ENCODE peak calls at places on chromosomes 12 and 14, in ten cellular contexts. One of them, this sample, is unnamed.

GRCh38 chr12:11723993-11724392 is 74.5 kb downstream of the ETV6 start:
- DNase-seq in omental fat pad: no peak
- DNase-seq in AG10803: no peak
- DNase-seq in HTR-8/SVneo: no peak
- DNase-seq in HT1080: no peak
- DNase-seq in right cardiac atrium: no peak
- DNase-seq in WTC11: no peak
- DNase-seq in nucleus accumbens: no peak
- DNase-seq in osteocyte: no peak
- DNase-seq in stimulated activated effector memory CD8-positive, alpha-beta T cell treated with anti-CD3 and anti-CD28 coated beads, Interleukin-12 subunit alpha, Interleukin-12 subunit beta, amount 100 ng/mL, for 72 hours: no peak
- DNase-seq in this sample: peak

GRCh38 chr14:104509673-104510072 is 69.9 kb upstream of the C14orf180 start:
- DNase-seq in HTR-8/SVneo: no peak
- DNase-seq in omental fat pad: no peak
- DNase-seq in WTC11: no peak
- DNase-seq in nucleus accumbens: no peak
- DNase-seq in osteocyte: peak
- DNase-seq in HT1080: no peak
- DNase-seq in AG10803: no peak
- DNase-seq in stimulated activated effector memory CD8-positive, alpha-beta T cell treated with anti-CD3 and anti-CD28 coated beads, Interleukin-12 subunit alpha, Interleukin-12 subunit beta, amount 100 ng/mL, for 72 hours: no peak
- DNase-seq in right cardiac atrium: no peak
- DNase-seq in this sample: no peak

GRCh38 chr14:65332141-65332871 is 80.2 kb upstream of the FUT8 start:
- DNase-seq in HT1080: peak
- DNase-seq in AG10803: peak
- DNase-seq in nucleus accumbens: no peak
- DNase-seq in right cardiac atrium: no peak
- DNase-seq in WTC11: no peak
- DNase-seq in stimulated activated effector memory CD8-positive, alpha-beta T cell treated with anti-CD3 and anti-CD28 coated beads, Interleukin-12 subunit alpha, Interleukin-12 subunit beta, amount 100 ng/mL, for 72 hours: no peak
- DNase-seq in omental fat pad: no peak
- DNase-seq in HTR-8/SVneo: no peak
- DNase-seq in osteocyte: no peak
- DNase-seq in this sample: no peak

GRCh38 chr12:124568431-124569374 is 1.3 kb upstream of the NCOR2 start:
- DNase-seq in nucleus accumbens: peak
- DNase-seq in WTC11: peak
- DNase-seq in HT1080: peak
- DNase-seq in AG10803: peak
- DNase-seq in omental fat pad: no peak
- DNase-seq in stimulated activated effector memory CD8-positive, alpha-beta T cell treated with anti-CD3 and anti-CD28 coated beads, Interleukin-12 subunit alpha, Interleukin-12 subunit beta, amount 100 ng/mL, for 72 hours: no peak
- DNase-seq in HTR-8/SVneo: no peak
- DNase-seq in right cardiac atrium: peak
- DNase-seq in osteocyte: peak
- DNase-seq in this sample: peak

GRCh38 chr12:109741970-109742372 is 28.3 kb downstream of the FAM222A start:
- DNase-seq in osteocyte: no peak
- DNase-seq in stimulated activated effector memory CD8-positive, alpha-beta T cell treated with anti-CD3 and anti-CD28 coated beads, Interleukin-12 subunit alpha, Interleukin-12 subunit beta, amount 100 ng/mL, for 72 hours: no peak
- DNase-seq in HTR-8/SVneo: no peak
- DNase-seq in nucleus accumbens: no peak
- DNase-seq in HT1080: no peak
- DNase-seq in AG10803: no peak
- DNase-seq in WTC11: peak
- DNase-seq in omental fat pad: no peak
- DNase-seq in right cardiac atrium: peak
- DNase-seq in this sample: no peak

GRCh38 chr12:23204933-23205778 is 580.2 kb downstream of the ETNK1 start:
- DNase-seq in nucleus accumbens: no peak
- DNase-seq in osteocyte: no peak
- DNase-seq in omental fat pad: no peak
- DNase-seq in WTC11: no peak
- DNase-seq in stimulated activated effector memory CD8-positive, alpha-beta T cell treated with anti-CD3 and anti-CD28 coated beads, Interleukin-12 subunit alpha, Interleukin-12 subunit beta, amount 100 ng/mL, for 72 hours: no peak
- DNase-seq in HT1080: peak
- DNase-seq in HTR-8/SVneo: peak
- DNase-seq in right cardiac atrium: no peak
- DNase-seq in AG10803: peak
- DNase-seq in this sample: peak

GRCh38 chr12:15423629-15424028 is 101.3 kb downstream of the PTPRO start:
- DNase-seq in omental fat pad: no peak
- DNase-seq in right cardiac atrium: no peak
- DNase-seq in WTC11: no peak
- DNase-seq in nucleus accumbens: no peak
- DNase-seq in stimulated activated effector memory CD8-positive, alpha-beta T cell treated with anti-CD3 and anti-CD28 coated beads, Interleukin-12 subunit alpha, Interleukin-12 subunit beta, amount 100 ng/mL, for 72 hours: no peak
- DNase-seq in AG10803: peak
- DNase-seq in HT1080: peak
- DNase-seq in osteocyte: no peak
- DNase-seq in HTR-8/SVneo: no peak
- DNase-seq in this sample: peak

GRCh38 chr12:31326689-31327659 is 1.0 kb upstream of the SINHCAF start:
- DNase-seq in stimulated activated effector memory CD8-positive, alpha-beta T cell treated with anti-CD3 and anti-CD28 coated beads, Interleukin-12 subunit alpha, Interleukin-12 subunit beta, amount 100 ng/mL, for 72 hours: no peak
- DNase-seq in omental fat pad: no peak
- DNase-seq in nucleus accumbens: no peak
- DNase-seq in AG10803: no peak
- DNase-seq in osteocyte: peak
- DNase-seq in WTC11: no peak
- DNase-seq in HTR-8/SVneo: no peak
- DNase-seq in right cardiac atrium: no peak
- DNase-seq in HT1080: no peak
- DNase-seq in this sample: no peak

GRCh38 chr12:93094988-93095737 is 166.1 kb upstream of the EEA1 start:
- DNase-seq in AG10803: no peak
- DNase-seq in nucleus accumbens: no peak
- DNase-seq in right cardiac atrium: no peak
- DNase-seq in stimulated activated effector memory CD8-positive, alpha-beta T cell treated with anti-CD3 and anti-CD28 coated beads, Interleukin-12 subunit alpha, Interleukin-12 subunit beta, amount 100 ng/mL, for 72 hours: no peak
- DNase-seq in HTR-8/SVneo: no peak
- DNase-seq in WTC11: no peak
- DNase-seq in osteocyte: no peak
- DNase-seq in HT1080: peak
- DNase-seq in omental fat pad: no peak
- DNase-seq in this sample: no peak

GRCh38 chr12:68911197-68911718 is 21.7 kb downstream of the CPM start:
- DNase-seq in AG10803: no peak
- DNase-seq in right cardiac atrium: no peak
- DNase-seq in stimulated activated effector memory CD8-positive, alpha-beta T cell treated with anti-CD3 and anti-CD28 coated beads, Interleukin-12 subunit alpha, Interleukin-12 subunit beta, amount 100 ng/mL, for 72 hours: no peak
- DNase-seq in omental fat pad: no peak
- DNase-seq in HT1080: no peak
- DNase-seq in nucleus accumbens: no peak
- DNase-seq in HTR-8/SVneo: no peak
- DNase-seq in WTC11: no peak
- DNase-seq in osteocyte: no peak
- DNase-seq in this sample: no peak

GRCh38 chr12:90335561-90335960 is 619.4 kb downstream of the CCER1 start:
- DNase-seq in right cardiac atrium: no peak
- DNase-seq in HTR-8/SVneo: no peak
- DNase-seq in HT1080: no peak
- DNase-seq in stimulated activated effector memory CD8-positive, alpha-beta T cell treated with anti-CD3 and anti-CD28 coated beads, Interleukin-12 subunit alpha, Interleukin-12 subunit beta, amount 100 ng/mL, for 72 hours: no peak
- DNase-seq in AG10803: peak
- DNase-seq in omental fat pad: no peak
- DNase-seq in osteocyte: no peak
- DNase-seq in WTC11: no peak
- DNase-seq in nucleus accumbens: no peak
- DNase-seq in this sample: peak

GRCh38 chr12:92502417-92503028 is 200.3 kb upstream of the PLEKHG7 start:
- DNase-seq in WTC11: no peak
- DNase-seq in stimulated activated effector memory CD8-positive, alpha-beta T cell treated with anti-CD3 and anti-CD28 coated beads, Interleukin-12 subunit alpha, Interleukin-12 subunit beta, amount 100 ng/mL, for 72 hours: peak
- DNase-seq in AG10803: no peak
- DNase-seq in nucleus accumbens: no peak
- DNase-seq in right cardiac atrium: no peak
- DNase-seq in HTR-8/SVneo: no peak
- DNase-seq in omental fat pad: no peak
- DNase-seq in HT1080: no peak
- DNase-seq in osteocyte: no peak
- DNase-seq in this sample: no peak

GRCh38 chr12:31756977-31757420 is 28.2 kb upstream of the AMN1 start:
- DNase-seq in HT1080: peak
- DNase-seq in WTC11: no peak
- DNase-seq in osteocyte: no peak
- DNase-seq in omental fat pad: no peak
- DNase-seq in right cardiac atrium: no peak
- DNase-seq in HTR-8/SVneo: no peak
- DNase-seq in AG10803: no peak
- DNase-seq in stimulated activated effector memory CD8-positive, alpha-beta T cell treated with anti-CD3 and anti-CD28 coated beads, Interleukin-12 subunit alpha, Interleukin-12 subunit beta, amount 100 ng/mL, for 72 hours: no peak
- DNase-seq in nucleus accumbens: no peak
- DNase-seq in this sample: peak

GRCh38 chr12:57216931-57217871 is 607 bp downstream of the NXPH4 start:
- DNase-seq in osteocyte: no peak
- DNase-seq in HT1080: no peak
- DNase-seq in stimulated activated effector memory CD8-positive, alpha-beta T cell treated with anti-CD3 and anti-CD28 coated beads, Interleukin-12 subunit alpha, Interleukin-12 subunit beta, amount 100 ng/mL, for 72 hours: no peak
- DNase-seq in WTC11: no peak
- DNase-seq in AG10803: no peak
- DNase-seq in nucleus accumbens: no peak
- DNase-seq in right cardiac atrium: no peak
- DNase-seq in HTR-8/SVneo: no peak
- DNase-seq in omental fat pad: no peak
- DNase-seq in this sample: peak

GRCh38 chr12:96150442-96150841 is 43.7 kb upstream of the ELK3 start:
- DNase-seq in AG10803: no peak
- DNase-seq in WTC11: no peak
- DNase-seq in nucleus accumbens: no peak
- DNase-seq in HTR-8/SVneo: no peak
- DNase-seq in omental fat pad: no peak
- DNase-seq in stimulated activated effector memory CD8-positive, alpha-beta T cell treated with anti-CD3 and anti-CD28 coated beads, Interleukin-12 subunit alpha, Interleukin-12 subunit beta, amount 100 ng/mL, for 72 hours: no peak
- DNase-seq in right cardiac atrium: no peak
- DNase-seq in osteocyte: no peak
- DNase-seq in HT1080: no peak
- DNase-seq in this sample: no peak

GRCh38 chr14:34883954-34884353 is 8.8 kb upstream of the BAZ1A start:
- DNase-seq in WTC11: no peak
- DNase-seq in right cardiac atrium: no peak
- DNase-seq in omental fat pad: no peak
- DNase-seq in osteocyte: no peak
- DNase-seq in stimulated activated effector memory CD8-positive, alpha-beta T cell treated with anti-CD3 and anti-CD28 coated beads, Interleukin-12 subunit alpha, Interleukin-12 subunit beta, amount 100 ng/mL, for 72 hours: no peak
- DNase-seq in AG10803: no peak
- DNase-seq in HT1080: no peak
- DNase-seq in nucleus accumbens: no peak
- DNase-seq in HTR-8/SVneo: no peak
- DNase-seq in this sample: no peak

GRCh38 chr12:124369901-124370378 is 75.0 kb downstream of the RFLNA start:
- DNase-seq in omental fat pad: no peak
- DNase-seq in AG10803: no peak
- DNase-seq in nucleus accumbens: peak
- DNase-seq in stimulated activated effector memory CD8-positive, alpha-beta T cell treated with anti-CD3 and anti-CD28 coated beads, Interleukin-12 subunit alpha, Interleukin-12 subunit beta, amount 100 ng/mL, for 72 hours: no peak
- DNase-seq in HT1080: no peak
- DNase-seq in HTR-8/SVneo: no peak
- DNase-seq in osteocyte: no peak
- DNase-seq in right cardiac atrium: no peak
- DNase-seq in WTC11: no peak
- DNase-seq in this sample: no peak

GRCh38 chr14:71103662-71104484 is 196.6 kb downstream of the PCNX1 start:
- DNase-seq in WTC11: no peak
- DNase-seq in osteocyte: no peak
- DNase-seq in stimulated activated effector memory CD8-positive, alpha-beta T cell treated with anti-CD3 and anti-CD28 coated beads, Interleukin-12 subunit alpha, Interleukin-12 subunit beta, amount 100 ng/mL, for 72 hours: no peak
- DNase-seq in nucleus accumbens: no peak
- DNase-seq in HTR-8/SVneo: peak
- DNase-seq in AG10803: peak
- DNase-seq in HT1080: peak
- DNase-seq in right cardiac atrium: no peak
- DNase-seq in omental fat pad: no peak
- DNase-seq in this sample: peak

GRCh38 chr12:127355061-127355820 is 911.7 kb upstream of the TMEM132C start:
- DNase-seq in AG10803: peak
- DNase-seq in WTC11: no peak
- DNase-seq in osteocyte: no peak
- DNase-seq in HT1080: peak
- DNase-seq in omental fat pad: no peak
- DNase-seq in stimulated activated effector memory CD8-positive, alpha-beta T cell treated with anti-CD3 and anti-CD28 coated beads, Interleukin-12 subunit alpha, Interleukin-12 subunit beta, amount 100 ng/mL, for 72 hours: no peak
- DNase-seq in right cardiac atrium: no peak
- DNase-seq in HTR-8/SVneo: peak
- DNase-seq in nucleus accumbens: no peak
- DNase-seq in this sample: peak

GRCh38 chr12:53484686-53485567 is 14.3 kb downstream of the MAP3K12 start:
- DNase-seq in nucleus accumbens: no peak
- DNase-seq in omental fat pad: no peak
- DNase-seq in HTR-8/SVneo: no peak
- DNase-seq in osteocyte: no peak
- DNase-seq in right cardiac atrium: no peak
- DNase-seq in stimulated activated effector memory CD8-positive, alpha-beta T cell treated with anti-CD3 and anti-CD28 coated beads, Interleukin-12 subunit alpha, Interleukin-12 subunit beta, amount 100 ng/mL, for 72 hours: no peak
- DNase-seq in AG10803: no peak
- DNase-seq in WTC11: no peak
- DNase-seq in HT1080: no peak
- DNase-seq in this sample: no peak

GRCh38 chr14:93195316-93195999 is 10.3 kb downstream of the LYSET start:
- DNase-seq in osteocyte: no peak
- DNase-seq in stimulated activated effector memory CD8-positive, alpha-beta T cell treated with anti-CD3 and anti-CD28 coated beads, Interleukin-12 subunit alpha, Interleukin-12 subunit beta, amount 100 ng/mL, for 72 hours: no peak
- DNase-seq in AG10803: no peak
- DNase-seq in HTR-8/SVneo: no peak
- DNase-seq in HT1080: no peak
- DNase-seq in WTC11: no peak
- DNase-seq in right cardiac atrium: no peak
- DNase-seq in omental fat pad: no peak
- DNase-seq in nucleus accumbens: no peak
- DNase-seq in this sample: no peak

GRCh38 chr14:68564826-68565760 is 227.8 kb downstream of the ZFP36L1 start:
- DNase-seq in HT1080: no peak
- DNase-seq in stimulated activated effector memory CD8-positive, alpha-beta T cell treated with anti-CD3 and anti-CD28 coated beads, Interleukin-12 subunit alpha, Interleukin-12 subunit beta, amount 100 ng/mL, for 72 hours: no peak
- DNase-seq in WTC11: no peak
- DNase-seq in HTR-8/SVneo: no peak
- DNase-seq in nucleus accumbens: no peak
- DNase-seq in omental fat pad: no peak
- DNase-seq in right cardiac atrium: no peak
- DNase-seq in osteocyte: no peak
- DNase-seq in AG10803: peak
- DNase-seq in this sample: peak

GRCh38 chr14:97851438-97851995 is 1054.3 kb downstream of the VRK1 start:
- DNase-seq in stimulated activated effector memory CD8-positive, alpha-beta T cell treated with anti-CD3 and anti-CD28 coated beads, Interleukin-12 subunit alpha, Interleukin-12 subunit beta, amount 100 ng/mL, for 72 hours: no peak
- DNase-seq in osteocyte: peak
- DNase-seq in omental fat pad: no peak
- DNase-seq in HTR-8/SVneo: no peak
- DNase-seq in HT1080: no peak
- DNase-seq in nucleus accumbens: peak
- DNase-seq in WTC11: no peak
- DNase-seq in right cardiac atrium: no peak
- DNase-seq in AG10803: no peak
- DNase-seq in this sample: no peak

GRCh38 chr14:85535316-85535715 is 5.4 kb downstream of the FLRT2 start:
- DNase-seq in omental fat pad: no peak
- DNase-seq in HTR-8/SVneo: no peak
- DNase-seq in HT1080: no peak
- DNase-seq in stimulated activated effector memory CD8-positive, alpha-beta T cell treated with anti-CD3 and anti-CD28 coated beads, Interleukin-12 subunit alpha, Interleukin-12 subunit beta, amount 100 ng/mL, for 72 hours: no peak
- DNase-seq in AG10803: no peak
- DNase-seq in WTC11: no peak
- DNase-seq in right cardiac atrium: no peak
- DNase-seq in osteocyte: no peak
- DNase-seq in nucleus accumbens: no peak
- DNase-seq in this sample: no peak

GRCh38 chr12:46786774-46787173 is 39.0 kb downstream of the SLC38A4 start:
- DNase-seq in stimulated activated effector memory CD8-positive, alpha-beta T cell treated with anti-CD3 and anti-CD28 coated beads, Interleukin-12 subunit alpha, Interleukin-12 subunit beta, amount 100 ng/mL, for 72 hours: no peak
- DNase-seq in nucleus accumbens: no peak
- DNase-seq in omental fat pad: no peak
- DNase-seq in HT1080: no peak
- DNase-seq in AG10803: peak
- DNase-seq in osteocyte: no peak
- DNase-seq in WTC11: no peak
- DNase-seq in HTR-8/SVneo: peak
- DNase-seq in right cardiac atrium: no peak
- DNase-seq in this sample: peak

GRCh38 chr14:92690171-92691011 is 58.0 kb downstream of the LGMN start:
- DNase-seq in HT1080: peak
- DNase-seq in HTR-8/SVneo: peak
- DNase-seq in stimulated activated effector memory CD8-positive, alpha-beta T cell treated with anti-CD3 and anti-CD28 coated beads, Interleukin-12 subunit alpha, Interleukin-12 subunit beta, amount 100 ng/mL, for 72 hours: no peak
- DNase-seq in WTC11: peak
- DNase-seq in nucleus accumbens: no peak
- DNase-seq in omental fat pad: no peak
- DNase-seq in right cardiac atrium: no peak
- DNase-seq in AG10803: peak
- DNase-seq in osteocyte: no peak
- DNase-seq in this sample: peak

GRCh38 chr14:102508774-102509743 is 517 bp downstream of the ANKRD9 start:
- DNase-seq in AG10803: peak
- DNase-seq in omental fat pad: peak
- DNase-seq in stimulated activated effector memory CD8-positive, alpha-beta T cell treated with anti-CD3 and anti-CD28 coated beads, Interleukin-12 subunit alpha, Interleukin-12 subunit beta, amount 100 ng/mL, for 72 hours: peak
- DNase-seq in HTR-8/SVneo: no peak
- DNase-seq in WTC11: no peak
- DNase-seq in HT1080: no peak
- DNase-seq in nucleus accumbens: no peak
- DNase-seq in right cardiac atrium: peak
- DNase-seq in osteocyte: no peak
- DNase-seq in this sample: peak

GRCh38 chr14:35818346-35819115 is 7.6 kb upstream of the BRMS1L start:
- DNase-seq in right cardiac atrium: no peak
- DNase-seq in HT1080: peak
- DNase-seq in AG10803: peak
- DNase-seq in WTC11: no peak
- DNase-seq in omental fat pad: no peak
- DNase-seq in stimulated activated effector memory CD8-positive, alpha-beta T cell treated with anti-CD3 and anti-CD28 coated beads, Interleukin-12 subunit alpha, Interleukin-12 subunit beta, amount 100 ng/mL, for 72 hours: no peak
- DNase-seq in nucleus accumbens: peak
- DNase-seq in osteocyte: no peak
- DNase-seq in HTR-8/SVneo: peak
- DNase-seq in this sample: peak

This sample was measured in RPMI7951.